ENCODE peak calls at places on chromosomes 13 and 19, in ten cellular contexts. O, C, P, S, X, A, R, D, Q and I are unnamed samples.

GRCh38 chr13:109669234-109669612 is 117.2 kb downstream of the IRS2 start:
- DNase-seq in R (no peak), A (no peak), P (no peak), O (no peak), D (no peak), Q (no peak), S (no peak), X (no peak), C (no peak), I (no peak)

GRCh38 chr13:83622422-83622784 is 259.9 kb downstream of the SLITRK1 start:
- DNase-seq in D (no peak), C (no peak), Q (no peak), A (no peak), R (no peak), O (no peak), X (no peak), P (peak; percentile 55), S (no peak), I (peak; percentile 69)

GRCh38 chr13:52344108-52344507 is 61.9 kb downstream of the THSD1 start:
- DNase-seq in S (no peak), Q (no peak), O (no peak), R (no peak), C (no peak), P (no peak), D (peak; percentile 44), X (no peak), A (no peak), I (no peak)

GRCh38 chr19:50647879-50648615 is 1.2 kb upstream of the C19orf81 start:
- DNase-seq in C (no peak), R (no peak), D (no peak), X (no peak), O (no peak), S (no peak), A (no peak), Q (no peak), P (no peak), I (peak; percentile 58)

GRCh38 chr19:5074830-5075394 is 106.0 kb downstream of the KDM4B start:
- DNase-seq in A (no peak), S (no peak), R (no peak), O (no peak), X (no peak), P (no peak), D (no peak), Q (no peak), C (no peak), I (no peak)

GRCh38 chr19:17626456-17626855 is 61.7 kb downstream of the UNC13A start:
- DNase-seq in S (no peak), Q (no peak), O (no peak), P (no peak), D (no peak), C (no peak), A (no peak), X (no peak), R (no peak), I (peak; percentile 29)

GRCh38 chr13:53151692-53152421 is 123.2 kb downstream of the OLFM4 start:
- DNase-seq in P (no peak), X (peak; percentile 72), S (peak; percentile 67), O (peak; percentile 32), C (peak; percentile 17), Q (peak; percentile 57), D (peak; percentile 26), R (peak; percentile 0), A (no peak), I (no peak)

GRCh38 chr13:23588576-23589141 is 18.4 kb downstream of the TNFRSF19 start:
- DNase-seq in O (no peak), R (no peak), S (no peak), A (no peak), C (no peak), Q (no peak), P (no peak), D (no peak), X (no peak), I (no peak)

GRCh38 chr13:33514362-33514761 is 228.8 kb upstream of the STARD13 start:
- DNase-seq in P (no peak), C (no peak), X (no peak), R (no peak), A (no peak), Q (no peak), O (no peak), D (no peak), S (no peak), I (no peak)

GRCh38 chr13:54185785-54186184 is 1157.2 kb downstream of the OLFM4 start:
- DNase-seq in Q (peak; percentile 6), P (no peak), R (no peak), S (peak; percentile 13), C (no peak), D (no peak), O (no peak), X (peak; percentile 22), A (no peak), I (no peak)

GRCh38 chr13:50451609-50452008 is 391.9 kb downstream of the DLEU7 start:
- DNase-seq in P (no peak), R (no peak), C (no peak), X (no peak), D (no peak), O (no peak), Q (no peak), A (no peak), S (no peak), I (no peak)

GRCh38 chr13:55528434-55528833 is 1612.3 kb upstream of the PRR20A start:
- DNase-seq in A (no peak), D (no peak), X (no peak), C (no peak), S (no peak), R (no peak), Q (no peak), P (no peak), O (no peak), I (no peak)

GRCh38 chr19:32876919-32877285 is 7.3 kb upstream of the SLC7A9 start:
- DNase-seq in S (no peak), O (no peak), Q (no peak), X (peak; percentile 41), D (no peak), A (no peak), P (peak; percentile 50), C (no peak), R (no peak), I (peak; percentile 93)

GRCh38 chr13:58004761-58005160 is 373.2 kb downstream of the PCDH17 start:
- DNase-seq in R (no peak), D (no peak), X (no peak), S (no peak), A (no peak), P (no peak), C (no peak), O (no peak), Q (peak; percentile 68), I (no peak)

GRCh38 chr13:42875448-42876269 is 94.3 kb downstream of the FAM216B start:
- DNase-seq in A (no peak), R (no peak), C (no peak), O (no peak), X (no peak), P (no peak), Q (peak; percentile 6), S (no peak), D (no peak), I (no peak)

GRCh38 chr19:28968721-28969120 is 244.2 kb downstream of the UQCRFS1 start:
- DNase-seq in C (no peak), P (no peak), A (no peak), S (no peak), D (no peak), X (no peak), R (no peak), O (no peak), Q (no peak), I (no peak)

GRCh38 chr13:22915442-22916082 is 265.2 kb upstream of the SGCG start:
- DNase-seq in A (no peak), D (peak; percentile 71), P (peak; percentile 33), R (no peak), X (no peak), Q (no peak), C (no peak), O (peak; percentile 23), S (peak; percentile 32), I (peak; percentile 58)

GRCh38 chr13:111917901-111918300 is 149.0 kb upstream of the SOX1 start:
- DNase-seq in S (no peak), Q (no peak), X (no peak), O (no peak), A (no peak), D (no peak), C (no peak), R (no peak), P (no peak), I (no peak)

GRCh38 chr19:46722421-46723022 is 5.6 kb upstream of the PRKD2 start:
- DNase-seq in P (no peak), Q (no peak), R (no peak), D (no peak), S (no peak), C (no peak), A (no peak), X (no peak), O (no peak), I (peak; percentile 84)

GRCh38 chr19:11191273-11191755 is 6.0 kb downstream of the KANK2 start:
- DNase-seq in X (peak; percentile 32), O (no peak), D (peak; percentile 87), R (no peak), Q (no peak), A (no peak), S (peak; percentile 45), P (peak; percentile 20), C (no peak), I (peak; percentile 99)

GRCh38 chr13:45280751-45281634 is 60.0 kb downstream of the TPT1 start:
- DNase-seq in P (peak; percentile 74), R (peak; percentile 36), O (peak; percentile 85), Q (peak; percentile 70), A (peak; percentile 57), X (peak; percentile 95), D (peak; percentile 88), C (peak; percentile 46), S (peak; percentile 71), I (peak; percentile 92)

GRCh38 chr13:39676315-39676876 is 20.9 kb downstream of the COG6 start:
- DNase-seq in A (peak; percentile 16), D (peak; percentile 30), Q (peak; percentile 60), P (no peak), S (peak; percentile 19), R (no peak), O (no peak), C (no peak), X (peak; percentile 84), I (no peak)

GRCh38 chr19:10520652-10521318 is 3.5 kb upstream of the S1PR5 start:
- DNase-seq in P (no peak), Q (no peak), O (no peak), D (no peak), S (peak; percentile 66), R (no peak), A (no peak), X (peak; percentile 34), C (no peak), I (peak; percentile 81)

GRCh38 chr19:23241433-23241832 is 8.8 kb downstream of the ZNF724 start:
- DNase-seq in Q (no peak), C (no peak), X (no peak), S (no peak), R (no peak), D (no peak), O (no peak), A (no peak), P (no peak), I (no peak)

GRCh38 chr13:28353679-28354078 is 141.2 kb downstream of the FLT1 start:
- DNase-seq in P (no peak), X (no peak), R (no peak), C (no peak), S (no peak), O (no peak), D (no peak), Q (no peak), A (no peak), I (no peak)

GRCh38 chr13:30881931-30882899 is 23.9 kb upstream of the MEDAG start:
- DNase-seq in X (no peak), P (no peak), A (no peak), Q (no peak), C (no peak), O (no peak), S (no peak), D (no peak), R (no peak), I (no peak)

GRCh38 chr19:33245948-33246728 is 20.5 kb upstream of the SLC7A10 start:
- DNase-seq in S (no peak), Q (peak; percentile 3), X (peak; percentile 43), D (no peak), P (no peak), A (no peak), R (no peak), C (no peak), O (no peak), I (no peak)

GRCh38 chr19:13974073-13974472 is 21.8 kb downstream of the DCAF15 start:
- DNase-seq in P (no peak), A (peak; percentile 49), X (peak; percentile 34), C (peak; percentile 30), D (peak; percentile 35), R (no peak), S (no peak), O (no peak), Q (no peak), I (no peak)